ENCODE peak calls at places on chromosomes 11 and 22, in eight cellular contexts. One of them, this sample, is unnamed.

GRCh38 chr11:114307524-114308203 is 11.5 kb downstream of the NNMT start:
- DNase-seq in stimulated activated CD4-positive, alpha-beta T cell treated with anti-CD3 and anti-CD28 coated beads, Interleukin-1b, Interleukin-23, amount 100 ng/mL, for 24 hours: no peak
- DNase-seq in AG09309: peak; percentile 94
- DNase-seq in GDM1: no peak
- DNase-seq in activated naive CD8-positive, alpha-beta T cell treated with anti-CD3 and anti-CD28 coated beads, Interleukin-2, amount 50 U/mL, for 24 hours: no peak
- DNase-seq in NCI-H1048: no peak
- DNase-seq in NCI-H1417: no peak
- DNase-seq in endothelial cell: no peak
- DNase-seq in this sample: no peak

GRCh38 chr22:23065495-23066122 is 4.7 kb upstream of the GNAZ start:
- DNase-seq in stimulated activated CD4-positive, alpha-beta T cell treated with anti-CD3 and anti-CD28 coated beads, Interleukin-1b, Interleukin-23, amount 100 ng/mL, for 24 hours: no peak
- DNase-seq in AG09309: no peak
- DNase-seq in GDM1: no peak
- DNase-seq in activated naive CD8-positive, alpha-beta T cell treated with anti-CD3 and anti-CD28 coated beads, Interleukin-2, amount 50 U/mL, for 24 hours: no peak
- DNase-seq in NCI-H1048: no peak
- DNase-seq in NCI-H1417: no peak
- DNase-seq in endothelial cell: no peak
- DNase-seq in this sample: no peak

GRCh38 chr11:118343981-118344521 is at the start of gene CD3G:
- DNase-seq in stimulated activated CD4-positive, alpha-beta T cell treated with anti-CD3 and anti-CD28 coated beads, Interleukin-1b, Interleukin-23, amount 100 ng/mL, for 24 hours: peak; percentile 51
- DNase-seq in AG09309: no peak
- DNase-seq in GDM1: no peak
- DNase-seq in activated naive CD8-positive, alpha-beta T cell treated with anti-CD3 and anti-CD28 coated beads, Interleukin-2, amount 50 U/mL, for 24 hours: peak; percentile 69
- DNase-seq in NCI-H1048: no peak
- DNase-seq in NCI-H1417: no peak
- DNase-seq in endothelial cell: no peak
- DNase-seq in this sample: no peak

GRCh38 chr11:75011872-75012271 is 23.1 kb downstream of the NEU3 start:
- DNase-seq in stimulated activated CD4-positive, alpha-beta T cell treated with anti-CD3 and anti-CD28 coated beads, Interleukin-1b, Interleukin-23, amount 100 ng/mL, for 24 hours: no peak
- DNase-seq in AG09309: no peak
- DNase-seq in GDM1: no peak
- DNase-seq in activated naive CD8-positive, alpha-beta T cell treated with anti-CD3 and anti-CD28 coated beads, Interleukin-2, amount 50 U/mL, for 24 hours: no peak
- DNase-seq in NCI-H1048: no peak
- DNase-seq in NCI-H1417: no peak
- DNase-seq in endothelial cell: no peak
- DNase-seq in this sample: no peak

GRCh38 chr22:36828815-36829214 is 12.0 kb upstream of the PVALB start:
- DNase-seq in stimulated activated CD4-positive, alpha-beta T cell treated with anti-CD3 and anti-CD28 coated beads, Interleukin-1b, Interleukin-23, amount 100 ng/mL, for 24 hours: no peak
- DNase-seq in AG09309: no peak
- DNase-seq in GDM1: no peak
- DNase-seq in activated naive CD8-positive, alpha-beta T cell treated with anti-CD3 and anti-CD28 coated beads, Interleukin-2, amount 50 U/mL, for 24 hours: no peak
- DNase-seq in NCI-H1048: no peak
- DNase-seq in NCI-H1417: no peak
- DNase-seq in endothelial cell: no peak
- DNase-seq in this sample: no peak

GRCh38 chr11:77046060-77046501 is 11.9 kb downstream of the B3GNT6 start:
- DNase-seq in stimulated activated CD4-positive, alpha-beta T cell treated with anti-CD3 and anti-CD28 coated beads, Interleukin-1b, Interleukin-23, amount 100 ng/mL, for 24 hours: peak; percentile 34
- DNase-seq in AG09309: no peak
- DNase-seq in GDM1: no peak
- DNase-seq in activated naive CD8-positive, alpha-beta T cell treated with anti-CD3 and anti-CD28 coated beads, Interleukin-2, amount 50 U/mL, for 24 hours: peak; percentile 74
- DNase-seq in NCI-H1048: peak; percentile 30
- DNase-seq in NCI-H1417: peak; percentile 58
- DNase-seq in endothelial cell: peak; percentile 77
- DNase-seq in this sample: peak; percentile 76

GRCh38 chr11:26849009-26849408 is 127.1 kb upstream of the SLC5A12 start:
- DNase-seq in stimulated activated CD4-positive, alpha-beta T cell treated with anti-CD3 and anti-CD28 coated beads, Interleukin-1b, Interleukin-23, amount 100 ng/mL, for 24 hours: no peak
- DNase-seq in AG09309: no peak
- DNase-seq in GDM1: no peak
- DNase-seq in activated naive CD8-positive, alpha-beta T cell treated with anti-CD3 and anti-CD28 coated beads, Interleukin-2, amount 50 U/mL, for 24 hours: no peak
- DNase-seq in NCI-H1048: no peak
- DNase-seq in NCI-H1417: peak; percentile 89
- DNase-seq in endothelial cell: no peak
- DNase-seq in this sample: no peak

GRCh38 chr11:43942651-43943356 is 367 bp downstream of the C11orf96 start:
- DNase-seq in stimulated activated CD4-positive, alpha-beta T cell treated with anti-CD3 and anti-CD28 coated beads, Interleukin-1b, Interleukin-23, amount 100 ng/mL, for 24 hours: no peak
- DNase-seq in AG09309: no peak
- DNase-seq in GDM1: no peak
- DNase-seq in activated naive CD8-positive, alpha-beta T cell treated with anti-CD3 and anti-CD28 coated beads, Interleukin-2, amount 50 U/mL, for 24 hours: peak; percentile 5
- DNase-seq in NCI-H1048: no peak
- DNase-seq in NCI-H1417: no peak
- DNase-seq in endothelial cell: peak; percentile 22
- DNase-seq in this sample: peak; percentile 61

GRCh38 chr11:60942207-60942606 is 9.8 kb downstream of the SLC15A3 start:
- DNase-seq in stimulated activated CD4-positive, alpha-beta T cell treated with anti-CD3 and anti-CD28 coated beads, Interleukin-1b, Interleukin-23, amount 100 ng/mL, for 24 hours: no peak
- DNase-seq in AG09309: no peak
- DNase-seq in GDM1: no peak
- DNase-seq in activated naive CD8-positive, alpha-beta T cell treated with anti-CD3 and anti-CD28 coated beads, Interleukin-2, amount 50 U/mL, for 24 hours: no peak
- DNase-seq in NCI-H1048: no peak
- DNase-seq in NCI-H1417: no peak
- DNase-seq in endothelial cell: no peak
- DNase-seq in this sample: no peak

GRCh38 chr11:100563541-100564280 is 123.4 kb upstream of the ARHGAP42 start:
- DNase-seq in stimulated activated CD4-positive, alpha-beta T cell treated with anti-CD3 and anti-CD28 coated beads, Interleukin-1b, Interleukin-23, amount 100 ng/mL, for 24 hours: no peak
- DNase-seq in AG09309: peak; percentile 21
- DNase-seq in GDM1: no peak
- DNase-seq in activated naive CD8-positive, alpha-beta T cell treated with anti-CD3 and anti-CD28 coated beads, Interleukin-2, amount 50 U/mL, for 24 hours: no peak
- DNase-seq in NCI-H1048: no peak
- DNase-seq in NCI-H1417: no peak
- DNase-seq in endothelial cell: no peak
- DNase-seq in this sample: no peak

GRCh38 chr22:38872831-38873248 is 824 bp upstream of the CBX6 start:
- DNase-seq in stimulated activated CD4-positive, alpha-beta T cell treated with anti-CD3 and anti-CD28 coated beads, Interleukin-1b, Interleukin-23, amount 100 ng/mL, for 24 hours: no peak
- DNase-seq in AG09309: no peak
- DNase-seq in GDM1: no peak
- DNase-seq in activated naive CD8-positive, alpha-beta T cell treated with anti-CD3 and anti-CD28 coated beads, Interleukin-2, amount 50 U/mL, for 24 hours: no peak
- DNase-seq in NCI-H1048: no peak
- DNase-seq in NCI-H1417: peak; percentile 51
- DNase-seq in endothelial cell: peak; percentile 52
- DNase-seq in this sample: peak; percentile 75

GRCh38 chr11:72786305-72787261 is 7.3 kb downstream of the STARD10 start:
- DNase-seq in stimulated activated CD4-positive, alpha-beta T cell treated with anti-CD3 and anti-CD28 coated beads, Interleukin-1b, Interleukin-23, amount 100 ng/mL, for 24 hours: no peak
- DNase-seq in AG09309: no peak
- DNase-seq in GDM1: no peak
- DNase-seq in activated naive CD8-positive, alpha-beta T cell treated with anti-CD3 and anti-CD28 coated beads, Interleukin-2, amount 50 U/mL, for 24 hours: no peak
- DNase-seq in NCI-H1048: no peak
- DNase-seq in NCI-H1417: peak; percentile 81
- DNase-seq in endothelial cell: no peak
- DNase-seq in this sample: peak; percentile 0

GRCh38 chr22:27032121-27032761 is 374.9 kb downstream of the MIAT start:
- DNase-seq in stimulated activated CD4-positive, alpha-beta T cell treated with anti-CD3 and anti-CD28 coated beads, Interleukin-1b, Interleukin-23, amount 100 ng/mL, for 24 hours: no peak
- DNase-seq in AG09309: no peak
- DNase-seq in GDM1: no peak
- DNase-seq in activated naive CD8-positive, alpha-beta T cell treated with anti-CD3 and anti-CD28 coated beads, Interleukin-2, amount 50 U/mL, for 24 hours: no peak
- DNase-seq in NCI-H1048: no peak
- DNase-seq in NCI-H1417: no peak
- DNase-seq in endothelial cell: peak; percentile 48
- DNase-seq in this sample: peak; percentile 11

GRCh38 chr11:824292-824880 is 3.3 kb upstream of the CRACR2B start:
- DNase-seq in stimulated activated CD4-positive, alpha-beta T cell treated with anti-CD3 and anti-CD28 coated beads, Interleukin-1b, Interleukin-23, amount 100 ng/mL, for 24 hours: no peak
- DNase-seq in AG09309: no peak
- DNase-seq in GDM1: no peak
- DNase-seq in activated naive CD8-positive, alpha-beta T cell treated with anti-CD3 and anti-CD28 coated beads, Interleukin-2, amount 50 U/mL, for 24 hours: no peak
- DNase-seq in NCI-H1048: no peak
- DNase-seq in NCI-H1417: peak; percentile 90
- DNase-seq in endothelial cell: peak; percentile 4
- DNase-seq in this sample: no peak

GRCh38 chr11:132895340-132895739 is 637.0 kb downstream of the OPCML start:
- DNase-seq in stimulated activated CD4-positive, alpha-beta T cell treated with anti-CD3 and anti-CD28 coated beads, Interleukin-1b, Interleukin-23, amount 100 ng/mL, for 24 hours: no peak
- DNase-seq in AG09309: peak; percentile 38
- DNase-seq in GDM1: no peak
- DNase-seq in activated naive CD8-positive, alpha-beta T cell treated with anti-CD3 and anti-CD28 coated beads, Interleukin-2, amount 50 U/mL, for 24 hours: no peak
- DNase-seq in NCI-H1048: no peak
- DNase-seq in NCI-H1417: peak; percentile 66
- DNase-seq in endothelial cell: no peak
- DNase-seq in this sample: no peak

GRCh38 chr11:31910950-31911576 is 99.9 kb upstream of the PAX6 start:
- DNase-seq in stimulated activated CD4-positive, alpha-beta T cell treated with anti-CD3 and anti-CD28 coated beads, Interleukin-1b, Interleukin-23, amount 100 ng/mL, for 24 hours: no peak
- DNase-seq in AG09309: no peak
- DNase-seq in GDM1: no peak
- DNase-seq in activated naive CD8-positive, alpha-beta T cell treated with anti-CD3 and anti-CD28 coated beads, Interleukin-2, amount 50 U/mL, for 24 hours: no peak
- DNase-seq in NCI-H1048: no peak
- DNase-seq in NCI-H1417: no peak
- DNase-seq in endothelial cell: no peak
- DNase-seq in this sample: no peak

GRCh38 chr22:23061471-23062280 is 8.6 kb upstream of the GNAZ start:
- DNase-seq in stimulated activated CD4-positive, alpha-beta T cell treated with anti-CD3 and anti-CD28 coated beads, Interleukin-1b, Interleukin-23, amount 100 ng/mL, for 24 hours: no peak
- DNase-seq in AG09309: no peak
- DNase-seq in GDM1: no peak
- DNase-seq in activated naive CD8-positive, alpha-beta T cell treated with anti-CD3 and anti-CD28 coated beads, Interleukin-2, amount 50 U/mL, for 24 hours: no peak
- DNase-seq in NCI-H1048: no peak
- DNase-seq in NCI-H1417: no peak
- DNase-seq in endothelial cell: no peak
- DNase-seq in this sample: no peak

GRCh38 chr11:114439229-114440120 is at the start of gene REXO2:
- DNase-seq in stimulated activated CD4-positive, alpha-beta T cell treated with anti-CD3 and anti-CD28 coated beads, Interleukin-1b, Interleukin-23, amount 100 ng/mL, for 24 hours: peak; percentile 79
- DNase-seq in AG09309: peak; percentile 83
- DNase-seq in GDM1: peak; percentile 94
- DNase-seq in activated naive CD8-positive, alpha-beta T cell treated with anti-CD3 and anti-CD28 coated beads, Interleukin-2, amount 50 U/mL, for 24 hours: peak; percentile 92
- DNase-seq in NCI-H1048: peak; percentile 81
- DNase-seq in NCI-H1417: peak; percentile 96
- DNase-seq in endothelial cell: peak; percentile 90
- DNase-seq in this sample: peak; percentile 96

GRCh38 chr22:32702421-32702820 is 99.1 kb upstream of the TIMP3 start:
- DNase-seq in stimulated activated CD4-positive, alpha-beta T cell treated with anti-CD3 and anti-CD28 coated beads, Interleukin-1b, Interleukin-23, amount 100 ng/mL, for 24 hours: no peak
- DNase-seq in AG09309: no peak
- DNase-seq in GDM1: no peak
- DNase-seq in activated naive CD8-positive, alpha-beta T cell treated with anti-CD3 and anti-CD28 coated beads, Interleukin-2, amount 50 U/mL, for 24 hours: no peak
- DNase-seq in NCI-H1048: no peak
- DNase-seq in NCI-H1417: no peak
- DNase-seq in endothelial cell: no peak
- DNase-seq in this sample: no peak

GRCh38 chr11:132977241-132977640 is 555.1 kb downstream of the OPCML start:
- DNase-seq in stimulated activated CD4-positive, alpha-beta T cell treated with anti-CD3 and anti-CD28 coated beads, Interleukin-1b, Interleukin-23, amount 100 ng/mL, for 24 hours: no peak
- DNase-seq in AG09309: no peak
- DNase-seq in GDM1: no peak
- DNase-seq in activated naive CD8-positive, alpha-beta T cell treated with anti-CD3 and anti-CD28 coated beads, Interleukin-2, amount 50 U/mL, for 24 hours: no peak
- DNase-seq in NCI-H1048: no peak
- DNase-seq in NCI-H1417: no peak
- DNase-seq in endothelial cell: no peak
- DNase-seq in this sample: no peak

GRCh38 chr22:43515902-43516301 is 104.1 kb downstream of the MPPED1 start:
- DNase-seq in stimulated activated CD4-positive, alpha-beta T cell treated with anti-CD3 and anti-CD28 coated beads, Interleukin-1b, Interleukin-23, amount 100 ng/mL, for 24 hours: no peak
- DNase-seq in AG09309: no peak
- DNase-seq in GDM1: no peak
- DNase-seq in activated naive CD8-positive, alpha-beta T cell treated with anti-CD3 and anti-CD28 coated beads, Interleukin-2, amount 50 U/mL, for 24 hours: no peak
- DNase-seq in NCI-H1048: no peak
- DNase-seq in NCI-H1417: no peak
- DNase-seq in endothelial cell: peak; percentile 15
- DNase-seq in this sample: no peak

GRCh38 chr22:20247010-20247505 is 21.1 kb downstream of the RTN4R start:
- DNase-seq in stimulated activated CD4-positive, alpha-beta T cell treated with anti-CD3 and anti-CD28 coated beads, Interleukin-1b, Interleukin-23, amount 100 ng/mL, for 24 hours: no peak
- DNase-seq in AG09309: no peak
- DNase-seq in GDM1: no peak
- DNase-seq in activated naive CD8-positive, alpha-beta T cell treated with anti-CD3 and anti-CD28 coated beads, Interleukin-2, amount 50 U/mL, for 24 hours: no peak
- DNase-seq in NCI-H1048: no peak
- DNase-seq in NCI-H1417: no peak
- DNase-seq in endothelial cell: peak; percentile 22
- DNase-seq in this sample: no peak

GRCh38 chr11:125074511-125075241 is 11.6 kb downstream of the SLC37A2 start:
- DNase-seq in stimulated activated CD4-positive, alpha-beta T cell treated with anti-CD3 and anti-CD28 coated beads, Interleukin-1b, Interleukin-23, amount 100 ng/mL, for 24 hours: no peak
- DNase-seq in AG09309: no peak
- DNase-seq in GDM1: no peak
- DNase-seq in activated naive CD8-positive, alpha-beta T cell treated with anti-CD3 and anti-CD28 coated beads, Interleukin-2, amount 50 U/mL, for 24 hours: no peak
- DNase-seq in NCI-H1048: no peak
- DNase-seq in NCI-H1417: no peak
- DNase-seq in endothelial cell: no peak
- DNase-seq in this sample: no peak

GRCh38 chr11:112858289-112859023 is 102.8 kb upstream of the NCAM1 start:
- DNase-seq in stimulated activated CD4-positive, alpha-beta T cell treated with anti-CD3 and anti-CD28 coated beads, Interleukin-1b, Interleukin-23, amount 100 ng/mL, for 24 hours: no peak
- DNase-seq in AG09309: no peak
- DNase-seq in GDM1: no peak
- DNase-seq in activated naive CD8-positive, alpha-beta T cell treated with anti-CD3 and anti-CD28 coated beads, Interleukin-2, amount 50 U/mL, for 24 hours: no peak
- DNase-seq in NCI-H1048: no peak
- DNase-seq in NCI-H1417: no peak
- DNase-seq in endothelial cell: no peak
- DNase-seq in this sample: no peak

GRCh38 chr11:102368472-102368871 is 21.5 kb downstream of the BIRC2 start:
- DNase-seq in stimulated activated CD4-positive, alpha-beta T cell treated with anti-CD3 and anti-CD28 coated beads, Interleukin-1b, Interleukin-23, amount 100 ng/mL, for 24 hours: no peak
- DNase-seq in AG09309: no peak
- DNase-seq in GDM1: no peak
- DNase-seq in activated naive CD8-positive, alpha-beta T cell treated with anti-CD3 and anti-CD28 coated beads, Interleukin-2, amount 50 U/mL, for 24 hours: no peak
- DNase-seq in NCI-H1048: no peak
- DNase-seq in NCI-H1417: no peak
- DNase-seq in endothelial cell: no peak
- DNase-seq in this sample: no peak

This sample was measured in neural progenitor cell.